ENCODE peak calls at places on chromosomes 3 and 15, in seven cellular contexts. N is PC-9, W is GM13977, B is uterus, E is brain microvascular endothelial cell, O is stomach, M is transverse colon. L is an unnamed sample.

GRCh38 chr3:173065543-173065970 is 75.5 kb downstream of the SPATA16 start:
- DNase-seq in N (no peak), W (no peak), B (no peak), E (peak; percentile 0), O (no peak), M (no peak), L (no peak)

GRCh38 chr3:24432989-24433388 is 61.7 kb downstream of the THRB start:
- DNase-seq in N (no peak), W (no peak), B (no peak), E (no peak), O (no peak), M (no peak), L (no peak)

GRCh38 chr3:15889936-15890335 is 92.2 kb upstream of the ANKRD28 start:
- DNase-seq in N (no peak), W (no peak), B (no peak), E (no peak), O (no peak), M (no peak), L (no peak)

GRCh38 chr3:37986479-37987314 is 3.9 kb upstream of the VILL start:
- DNase-seq in N (peak; percentile 89), W (no peak), B (no peak), E (no peak), O (peak; percentile 97), M (peak; percentile 93), L (no peak)

GRCh38 chr15:50320504-50320903 is 34.5 kb downstream of the GABPB1 start:
- DNase-seq in N (no peak), W (no peak), B (no peak), E (no peak), O (no peak), M (no peak), L (no peak)

GRCh38 chr15:34588046-34588674 is 4.7 kb upstream of the GOLGA8B start:
- DNase-seq in N (peak; percentile 44), W (peak; percentile 69), B (peak; percentile 65), E (peak; percentile 80), O (peak; percentile 64), M (peak; percentile 64), L (peak; percentile 83)

GRCh38 chr15:89335289-89336041 is 841 bp upstream of the POLG start:
- DNase-seq in N (no peak), W (no peak), B (peak; percentile 21), E (peak; percentile 7), O (no peak), M (peak; percentile 43), L (no peak)

GRCh38 chr15:63991706-63992105 is 54.6 kb downstream of the DAPK2 start:
- DNase-seq in N (no peak), W (no peak), B (no peak), E (no peak), O (no peak), M (no peak), L (no peak)

GRCh38 chr15:25287823-25288222 is 151.0 kb downstream of the UBE3A start:
- DNase-seq in N (no peak), W (no peak), B (no peak), E (no peak), O (no peak), M (no peak), L (no peak)

GRCh38 chr15:90231028-90232017 is 2.4 kb downstream of the CIB1 start:
- DNase-seq in N (no peak), W (peak; percentile 77), B (no peak), E (no peak), O (peak; percentile 70), M (peak; percentile 54), L (no peak)

GRCh38 chr3:26962419-26963355 is 340.1 kb downstream of the LRRC3B start:
- DNase-seq in N (no peak), W (peak; percentile 24), B (no peak), E (no peak), O (no peak), M (no peak), L (no peak)

GRCh38 chr3:26964836-26965235 is 342.3 kb downstream of the LRRC3B start:
- DNase-seq in N (no peak), W (no peak), B (no peak), E (no peak), O (no peak), M (no peak), L (no peak)

GRCh38 chr3:26960382-26960781 is 337.8 kb downstream of the LRRC3B start:
- DNase-seq in N (no peak), W (no peak), B (no peak), E (no peak), O (no peak), M (no peak), L (no peak)

GRCh38 chr3:26964313-26964712 is 341.7 kb downstream of the LRRC3B start:
- DNase-seq in N (no peak), W (no peak), B (no peak), E (no peak), O (no peak), M (no peak), L (no peak)

DNA sequence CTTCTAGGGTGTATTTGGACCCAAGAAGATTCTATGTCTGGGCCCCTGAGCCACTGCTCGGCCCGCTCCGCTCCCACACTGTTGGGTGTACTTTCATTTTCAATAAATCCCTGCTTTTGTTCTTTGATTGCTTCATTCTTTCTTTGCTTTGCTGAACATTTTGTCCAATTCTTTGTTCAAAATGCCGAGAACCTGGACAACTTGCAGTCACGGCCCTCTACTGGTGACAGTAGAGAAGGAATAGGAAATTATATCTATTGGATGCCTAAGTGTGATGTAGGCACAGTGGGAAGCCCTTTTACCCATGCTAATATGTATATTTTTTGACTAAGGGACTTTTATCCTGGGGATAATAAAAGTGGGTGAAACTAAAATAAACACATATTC is 340.8 kb downstream of the LRRC3B start:
- DNase-seq in N (no peak), W (no peak), B (no peak), E (no peak), O (no peak), M (no peak), L (no peak)
- TF ChIP-seq CTCF in N (peak; percentile 50), W (peak; percentile 15), B (no peak), E (no peak), O (no peak), M (no peak), L (peak; percentile 16)

GRCh38 chr15:62812515-62812835 is 230.1 kb upstream of the TPM1 start:
- DNase-seq in N (no peak), W (no peak), B (no peak), E (no peak), O (no peak), M (no peak), L (no peak)

GRCh38 chr15:62809106-62809967 is 233.2 kb upstream of the TPM1 start:
- DNase-seq in N (no peak), W (no peak), B (no peak), E (peak; percentile 31), O (no peak), M (no peak), L (peak; percentile 64)

GRCh38 chr15:62805502-62805901 is 237.0 kb upstream of the TPM1 start:
- DNase-seq in N (no peak), W (no peak), B (no peak), E (no peak), O (no peak), M (no peak), L (no peak)

GRCh38 chr15:62807539-62808130 is 234.9 kb upstream of the TPM1 start:
- DNase-seq in N (no peak), W (no peak), B (no peak), E (no peak), O (no peak), M (no peak), L (no peak)

GRCh38 chr15:62809968-62810260 is 232.6 kb upstream of the TPM1 start:
- DNase-seq in N (no peak), W (no peak), B (no peak), E (no peak), O (no peak), M (no peak), L (no peak)
- TF ChIP-seq CTCF in N (no peak), W (no peak), B (no peak), E (no peak), O (no peak), M (no peak), L (no peak)

GRCh38 chr3:139629033-139629432 is 48.7 kb downstream of the NMNAT3 start:
- DNase-seq in N (peak; percentile 20), W (peak; percentile 18), B (no peak), E (peak; percentile 9), O (no peak), M (peak; percentile 10), L (no peak)
- TF ChIP-seq CTCF in N (peak; percentile 50), W (peak; percentile 41), B (no peak), E (peak; percentile 63), O (no peak), M (no peak), L (no peak)

GRCh38 chr15:52184721-52185120 is 6.5 kb downstream of the GNB5 start:
- DNase-seq in N (no peak), W (no peak), B (no peak), E (no peak), O (no peak), M (no peak), L (no peak)

GRCh38 chr15:52185151-52185561 is 6.0 kb downstream of the GNB5 start:
- DNase-seq in N (no peak), W (no peak), B (no peak), E (no peak), O (peak; percentile 38), M (no peak), L (no peak)

GRCh38 chr15:52180851-52181450 is 10.2 kb downstream of the GNB5 start:
- DNase-seq in N (no peak), W (no peak), B (no peak), E (no peak), O (no peak), M (no peak), L (no peak)

GRCh38 chr15:52181938-52182780 is 9.0 kb downstream of the GNB5 start:
- DNase-seq in N (no peak), W (peak; percentile 20), B (no peak), E (no peak), O (no peak), M (no peak), L (no peak)

DNA sequence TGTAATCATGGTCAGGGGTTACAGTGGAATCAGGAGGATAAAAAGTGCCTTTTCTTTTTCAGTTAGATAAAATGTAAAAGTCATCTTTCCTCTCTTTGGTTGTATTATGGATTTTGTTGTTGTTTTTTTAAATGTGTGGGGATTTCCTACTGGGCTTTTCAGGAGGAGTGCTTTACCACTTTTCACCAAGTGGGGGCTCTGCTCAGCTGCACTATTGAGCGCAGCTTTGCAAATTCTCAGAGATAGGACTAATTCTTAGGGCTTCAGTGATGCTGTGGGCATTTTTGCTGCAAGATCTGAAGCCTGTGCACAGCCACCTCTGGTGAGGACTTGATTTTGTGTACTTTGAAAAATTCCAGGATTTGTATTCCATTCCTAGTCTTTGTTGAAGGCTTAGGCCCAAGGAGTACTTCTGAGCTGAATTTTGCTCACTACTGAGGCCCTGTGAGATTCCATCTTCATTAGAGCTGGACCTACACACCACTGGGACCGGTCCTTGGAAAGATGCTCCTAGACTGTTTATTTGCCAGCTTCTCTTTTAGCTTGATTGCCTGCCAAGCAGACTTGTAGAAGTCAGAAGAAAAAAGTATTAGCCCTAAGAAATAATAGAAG is 7.5 kb downstream of the GNB5 start:
- DNase-seq in N (peak; percentile 31), W (peak; percentile 46), B (no peak), E (peak; percentile 40), O (peak; percentile 34), M (peak; percentile 19), L (peak; percentile 21)
- TF ChIP-seq CTCF in N (peak; percentile 65), W (peak; percentile 70), B (peak; percentile 49), E (peak; percentile 80), O (no peak), M (peak; percentile 43), L (peak; percentile 80)

GRCh38 chr3:125168711-125169410 is 43.7 kb downstream of the SLC12A8 start:
- DNase-seq in N (no peak), W (no peak), B (no peak), E (no peak), O (no peak), M (no peak), L (peak; percentile 2)
- TF ChIP-seq CTCF in N (no peak), W (no peak), B (no peak), E (no peak), O (no peak), M (no peak), L (no peak)